ENCODE peak calls at places on chromosomes 2 and 18, in nine cellular contexts. R, P, I, S, U, F, H, J and N are unnamed samples.

GRCh38 chr18:36153771-36154170 is 24.1 kb downstream of the ELP2 start:
- DNase-seq in I (no peak), U (no peak), S (no peak), R (no peak), J (no peak), P (no peak), H (no peak), F (peak; percentile 53), N (no peak)

GRCh38 chr2:147006724-147007123 is 838.1 kb upstream of the ACVR2A start:
- DNase-seq in R (no peak), S (no peak), I (no peak), P (peak; percentile 60), J (no peak), F (peak; percentile 47), H (no peak), U (peak; percentile 37), N (no peak)

GRCh38 chr18:12236934-12237832 is 17.0 kb upstream of the CIDEA start:
- DNase-seq in U (peak; percentile 68), J (peak; percentile 81), H (peak; percentile 71), S (peak; percentile 37), P (peak; percentile 66), R (peak; percentile 89), F (peak; percentile 35), I (peak; percentile 64), N (no peak)

GRCh38 chr18:10495936-10496335 is 29.9 kb upstream of the NAPG start:
- DNase-seq in F (peak; percentile 45), R (no peak), S (no peak), P (no peak), H (no peak), J (no peak), U (no peak), I (no peak), N (no peak)

GRCh38 chr2:168231609-168232241 is 15.7 kb downstream of the STK39 start:
- DNase-seq in J (no peak), P (no peak), F (no peak), S (no peak), R (no peak), U (no peak), H (no peak), I (no peak), N (no peak)

GRCh38 chr2:127648321-127648720 is 2.4 kb downstream of the GPR17 start:
- DNase-seq in H (no peak), J (no peak), I (no peak), R (no peak), P (no peak), U (no peak), F (no peak), S (no peak), N (no peak)

GRCh38 chr2:48954935-48955334 is 199.4 kb downstream of the FSHR start:
- DNase-seq in P (no peak), J (no peak), R (no peak), I (no peak), H (no peak), F (peak; percentile 6), U (no peak), S (no peak), N (no peak)

GRCh38 chr2:207163815-207164747 is 1.7 kb downstream of the KLF7 start:
- DNase-seq in H (peak; percentile 21), S (peak; percentile 54), F (peak; percentile 55), P (peak; percentile 72), J (peak; percentile 70), I (no peak), R (peak; percentile 74), U (peak; percentile 72), N (no peak)

GRCh38 chr18:31821452-31822171 is 60.9 kb upstream of the SLC25A52 start:
- DNase-seq in U (no peak), H (no peak), F (no peak), P (peak; percentile 3), I (no peak), J (no peak), S (no peak), R (no peak), N (no peak)

GRCh38 chr2:46701152-46701551 is 214.5 kb downstream of the MCFD2 start:
- DNase-seq in U (peak; percentile 59), F (peak; percentile 65), J (no peak), H (no peak), I (no peak), S (peak; percentile 13), R (no peak), P (peak; percentile 52), N (no peak)

GRCh38 chr2:133271105-133271504 is 297.2 kb downstream of the NCKAP5 start:
- DNase-seq in P (peak; percentile 31), U (peak; percentile 56), I (no peak), J (no peak), H (no peak), R (no peak), S (no peak), F (peak; percentile 77), N (no peak)

GRCh38 chr2:10903861-10904210 is 7.9 kb upstream of the KCNF1 start:
- DNase-seq in P (no peak), I (no peak), S (no peak), H (no peak), U (no peak), F (no peak), R (no peak), J (no peak), N (peak; percentile 83)

GRCh38 chr18:46892842-46893241 is 24.5 kb downstream of the PIAS2 start:
- DNase-seq in R (no peak), H (no peak), J (no peak), I (no peak), F (no peak), U (no peak), S (no peak), P (no peak), N (no peak)

GRCh38 chr18:26976206-26976605 is 110.7 kb upstream of the AQP4 start:
- DNase-seq in R (no peak), I (no peak), F (no peak), S (no peak), U (no peak), J (no peak), H (no peak), P (no peak), N (no peak)

GRCh38 chr2:32825291-32825712 is 121.5 kb upstream of the LTBP1 start:
- DNase-seq in S (peak; percentile 32), P (peak; percentile 66), F (peak; percentile 45), I (no peak), U (peak; percentile 63), J (peak; percentile 50), H (no peak), R (no peak), N (no peak)

GRCh38 chr18:24428709-24429108 is 2.2 kb downstream of the IMPACT start:
- DNase-seq in P (no peak), U (no peak), R (no peak), H (no peak), F (no peak), I (no peak), S (no peak), J (no peak), N (no peak)
- H3K4me3 ChIP-seq in P (no peak overlapping the region), U (no peak overlapping the region), R (no peak overlapping the region), H (peak overlapping the region; percentile 77), F (no peak overlapping the region), I (no peak overlapping the region), S (no peak overlapping the region), J (no peak overlapping the region), N (no peak overlapping the region)

DNA sequence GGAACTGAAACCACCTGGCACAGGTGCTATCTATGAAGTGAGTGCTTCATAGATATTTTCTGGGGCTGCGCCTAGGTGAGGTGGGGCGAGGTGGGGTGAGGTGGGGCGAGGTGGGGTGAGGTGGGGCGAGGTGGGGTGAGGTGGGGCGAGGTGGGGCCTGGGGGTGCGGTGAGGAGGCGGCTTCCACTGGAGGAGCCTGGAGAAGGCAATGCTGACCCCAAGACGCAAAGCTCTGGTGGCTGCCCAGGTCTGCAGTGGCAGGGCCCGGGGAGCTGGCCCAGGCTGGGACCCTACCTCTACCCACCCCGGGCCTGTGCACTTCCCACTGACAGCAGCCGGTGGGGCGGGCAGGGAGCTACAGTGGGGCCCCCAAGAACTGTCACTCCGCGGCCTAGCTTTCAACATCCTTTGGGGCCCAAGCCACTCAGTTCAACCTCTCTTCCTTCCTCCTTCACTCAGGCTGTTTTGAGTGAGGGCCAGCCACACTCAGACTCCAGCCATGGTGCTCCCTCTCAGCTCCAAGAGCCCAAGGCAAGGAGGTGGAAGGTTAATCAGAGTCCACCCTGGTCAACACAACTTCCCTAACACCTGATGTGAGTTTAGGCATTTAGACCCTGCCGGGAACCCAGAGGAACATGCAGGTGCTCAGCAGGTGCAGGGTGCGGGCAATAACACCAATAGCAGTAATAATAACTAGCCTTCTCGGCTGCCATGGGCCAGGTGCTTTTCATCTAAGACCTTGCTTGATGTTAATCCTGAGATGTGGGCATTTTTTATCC is 93.7 kb downstream of the ZFP36L2 start:
- DNase-seq in P (no peak), S (no peak), J (no peak), R (no peak), U (no peak), H (peak; percentile 93), I (no peak), F (no peak), N (no peak)
- H3K4me3 ChIP-seq in P (no peak overlapping the region), S (no peak overlapping the region), J (no peak overlapping the region), R (no peak overlapping the region), U (no peak overlapping the region), H (peak overlapping the region; percentile 30), I (no peak overlapping the region), F (no peak overlapping the region), N (no peak overlapping the region)

GRCh38 chr18:45687617-45688016 is 36.4 kb upstream of the SLC14A1 start:
- DNase-seq in F (no peak), I (no peak), U (no peak), R (no peak), H (peak; percentile 90), J (no peak), P (no peak), S (no peak), N (no peak)
- H3K4me3 ChIP-seq in F (no peak overlapping the region), I (no peak overlapping the region), U (no peak overlapping the region), R (no peak overlapping the region), H (peak overlapping the region; percentile 40), J (no peak overlapping the region), P (no peak overlapping the region), S (no peak overlapping the region), N (no peak overlapping the region)

GRCh38 chr2:163554864-163555263 is 180.9 kb downstream of the FIGN start:
- DNase-seq in R (no peak), J (no peak), I (no peak), U (peak; percentile 22), F (peak; percentile 61), H (no peak), S (peak; percentile 9), P (no peak), N (no peak)

GRCh38 chr2:163548970-163549369 is 186.8 kb downstream of the FIGN start:
- DNase-seq in U (no peak), J (no peak), I (no peak), R (no peak), P (no peak), F (no peak), H (no peak), S (no peak), N (no peak)

GRCh38 chr2:163552758-163553157 is 183.1 kb downstream of the FIGN start:
- DNase-seq in J (no peak), F (no peak), S (no peak), U (no peak), P (no peak), I (no peak), H (no peak), R (no peak), N (no peak)

GRCh38 chr2:163553601-163554000 is 182.2 kb downstream of the FIGN start:
- DNase-seq in U (peak; percentile 20), S (no peak), R (no peak), I (no peak), F (peak; percentile 49), H (no peak), J (no peak), P (peak; percentile 20), N (peak; percentile 73)

DNA sequence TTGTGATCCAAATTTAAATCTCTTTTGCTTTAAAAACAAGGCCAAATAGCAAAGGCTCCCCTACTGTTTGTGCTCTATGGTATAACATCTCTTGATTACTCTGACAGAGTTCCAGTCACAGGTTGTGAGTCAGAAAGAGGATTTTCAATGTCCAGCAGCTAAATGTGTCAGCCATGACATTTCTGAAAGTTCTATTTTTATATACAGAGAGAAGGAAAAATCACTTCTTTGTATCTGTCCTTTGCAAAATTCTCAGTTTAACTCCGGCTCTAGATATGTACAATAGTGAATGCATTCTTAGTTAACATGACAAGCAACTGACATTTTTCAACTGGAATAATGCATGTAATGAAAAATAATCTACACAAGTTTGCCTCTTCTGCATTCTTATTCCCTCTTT is 183.8 kb downstream of the FIGN start:
- DNase-seq in J (no peak), R (no peak), U (peak; percentile 45), F (peak; percentile 38), S (peak; percentile 9), I (no peak), P (no peak), H (no peak), N (no peak)
- H3K4me3 ChIP-seq in J (no peak overlapping the region), R (no peak overlapping the region), U (no peak overlapping the region), F (no peak overlapping the region), S (no peak overlapping the region), I (no peak overlapping the region), P (no peak overlapping the region), H (no peak overlapping the region), N (no peak overlapping the region)